ENCODE peak calls at places on chromosomes 13 and 19, in seven cellular contexts. One of them, this sample, is unnamed.

GRCh38 chr19:12720851-12721655 is 2.7 kb downstream of the TNPO2 start:
- DNase-seq in heart left ventricle: peak
- DNase-seq in breast epithelium: no peak
- DNase-seq in brain microvascular endothelial cell: no peak
- DNase-seq in Peyer's patch: no peak
- DNase-seq in endothelial cell of umbilical vein: no peak
- DNase-seq in GM23248: peak
- DNase-seq in this sample: peak

GRCh38 chr13:44974056-44974798 is 15.0 kb downstream of the NUFIP1 start:
- DNase-seq in endothelial cell of umbilical vein: peak
- DNase-seq in breast epithelium: no peak
- DNase-seq in heart left ventricle: peak
- DNase-seq in Peyer's patch: no peak
- DNase-seq in brain microvascular endothelial cell: peak
- DNase-seq in GM23248: peak
- DNase-seq in this sample: no peak

GRCh38 chr13:50713849-50714248 is 129.6 kb downstream of the DLEU7 start:
- DNase-seq in endothelial cell of umbilical vein: no peak
- DNase-seq in brain microvascular endothelial cell: peak
- DNase-seq in GM23248: peak
- DNase-seq in Peyer's patch: no peak
- DNase-seq in heart left ventricle: no peak
- DNase-seq in breast epithelium: no peak
- DNase-seq in this sample: no peak

GRCh38 chr19:7783991-7784421 is 21.0 kb downstream of the CLEC4M start:
- DNase-seq in breast epithelium: no peak
- DNase-seq in GM23248: peak
- DNase-seq in heart left ventricle: no peak
- DNase-seq in endothelial cell of umbilical vein: no peak
- DNase-seq in brain microvascular endothelial cell: peak
- DNase-seq in Peyer's patch: no peak
- DNase-seq in this sample: no peak

GRCh38 chr19:44903602-44904425 is 1.8 kb upstream of the APOE start:
- DNase-seq in breast epithelium: peak
- DNase-seq in endothelial cell of umbilical vein: peak
- DNase-seq in GM23248: peak
- DNase-seq in brain microvascular endothelial cell: peak
- DNase-seq in heart left ventricle: peak
- DNase-seq in Peyer's patch: peak
- DNase-seq in this sample: peak

GRCh38 chr19:42655748-42656147 is 61.0 kb upstream of the CEACAM8 start:
- DNase-seq in heart left ventricle: no peak
- DNase-seq in GM23248: peak
- DNase-seq in breast epithelium: peak
- DNase-seq in brain microvascular endothelial cell: no peak
- DNase-seq in Peyer's patch: no peak
- DNase-seq in endothelial cell of umbilical vein: no peak
- DNase-seq in this sample: no peak

GRCh38 chr13:113963376-113963775 is 10.5 kb downstream of the C13orf46 start:
- DNase-seq in breast epithelium: no peak
- DNase-seq in heart left ventricle: no peak
- DNase-seq in GM23248: no peak
- DNase-seq in endothelial cell of umbilical vein: no peak
- DNase-seq in Peyer's patch: no peak
- DNase-seq in brain microvascular endothelial cell: no peak
- DNase-seq in this sample: no peak

GRCh38 chr19:47545061-47545948 is 27.6 kb downstream of the ZNF541 start:
- DNase-seq in heart left ventricle: no peak
- DNase-seq in Peyer's patch: no peak
- DNase-seq in endothelial cell of umbilical vein: no peak
- DNase-seq in GM23248: no peak
- DNase-seq in brain microvascular endothelial cell: no peak
- DNase-seq in breast epithelium: no peak
- DNase-seq in this sample: no peak

GRCh38 chr19:45154064-45154827 is 6.5 kb downstream of the NKPD1 start:
- DNase-seq in breast epithelium: no peak
- DNase-seq in endothelial cell of umbilical vein: peak
- DNase-seq in brain microvascular endothelial cell: peak
- DNase-seq in heart left ventricle: no peak
- DNase-seq in GM23248: peak
- DNase-seq in Peyer's patch: no peak
- DNase-seq in this sample: no peak

GRCh38 chr19:50708179-50708879 is 11.3 kb downstream of the SHANK1 start:
- DNase-seq in GM23248: no peak
- DNase-seq in endothelial cell of umbilical vein: no peak
- DNase-seq in breast epithelium: no peak
- DNase-seq in Peyer's patch: no peak
- DNase-seq in heart left ventricle: no peak
- DNase-seq in brain microvascular endothelial cell: no peak
- DNase-seq in this sample: no peak

GRCh38 chr19:55095260-55096060 is 19.8 kb downstream of the EPS8L1 start:
- DNase-seq in Peyer's patch: no peak
- DNase-seq in breast epithelium: no peak
- DNase-seq in GM23248: no peak
- DNase-seq in heart left ventricle: no peak
- DNase-seq in brain microvascular endothelial cell: no peak
- DNase-seq in endothelial cell of umbilical vein: no peak
- DNase-seq in this sample: no peak

GRCh38 chr13:35475960-35476943 is at the start of gene MAB21L1:
- DNase-seq in breast epithelium: no peak
- DNase-seq in Peyer's patch: no peak
- DNase-seq in brain microvascular endothelial cell: peak
- DNase-seq in endothelial cell of umbilical vein: peak
- DNase-seq in heart left ventricle: no peak
- DNase-seq in GM23248: peak
- DNase-seq in this sample: no peak

GRCh38 chr19:14005381-14006084 is 587 bp downstream of the RFX1 start:
- DNase-seq in Peyer's patch: peak
- DNase-seq in endothelial cell of umbilical vein: peak
- DNase-seq in breast epithelium: peak
- DNase-seq in GM23248: peak
- DNase-seq in heart left ventricle: peak
- DNase-seq in brain microvascular endothelial cell: peak
- DNase-seq in this sample: peak

GRCh38 chr13:40384976-40385857 is 281.2 kb downstream of the FOXO1 start:
- DNase-seq in GM23248: no peak
- DNase-seq in Peyer's patch: no peak
- DNase-seq in endothelial cell of umbilical vein: no peak
- DNase-seq in brain microvascular endothelial cell: no peak
- DNase-seq in heart left ventricle: no peak
- DNase-seq in breast epithelium: no peak
- DNase-seq in this sample: no peak

GRCh38 chr13:45850020-45850613 is 1.4 kb downstream of the SIAH3 start:
- DNase-seq in Peyer's patch: no peak
- DNase-seq in GM23248: no peak
- DNase-seq in endothelial cell of umbilical vein: no peak
- DNase-seq in brain microvascular endothelial cell: no peak
- DNase-seq in breast epithelium: no peak
- DNase-seq in heart left ventricle: no peak
- DNase-seq in this sample: no peak

GRCh38 chr19:1853295-1854031 is 5.2 kb upstream of the REXO1 start:
- DNase-seq in Peyer's patch: peak
- DNase-seq in brain microvascular endothelial cell: peak
- DNase-seq in GM23248: peak
- DNase-seq in endothelial cell of umbilical vein: peak
- DNase-seq in breast epithelium: peak
- DNase-seq in heart left ventricle: peak
- DNase-seq in this sample: peak

GRCh38 chr19:18634612-18635290 is 2.1 kb upstream of the KLHL26 start:
- DNase-seq in breast epithelium: no peak
- DNase-seq in heart left ventricle: no peak
- DNase-seq in GM23248: peak
- DNase-seq in endothelial cell of umbilical vein: no peak
- DNase-seq in Peyer's patch: no peak
- DNase-seq in brain microvascular endothelial cell: no peak
- DNase-seq in this sample: no peak

GRCh38 chr19:7348587-7349230 is at the start of gene ARHGEF18:
- DNase-seq in breast epithelium: no peak
- DNase-seq in endothelial cell of umbilical vein: no peak
- DNase-seq in Peyer's patch: peak
- DNase-seq in brain microvascular endothelial cell: no peak
- DNase-seq in GM23248: no peak
- DNase-seq in heart left ventricle: peak
- DNase-seq in this sample: no peak

GRCh38 chr19:2726904-2727639 is 5.9 kb upstream of the DIRAS1 start:
- DNase-seq in GM23248: peak
- DNase-seq in heart left ventricle: no peak
- DNase-seq in breast epithelium: no peak
- DNase-seq in endothelial cell of umbilical vein: no peak
- DNase-seq in Peyer's patch: no peak
- DNase-seq in brain microvascular endothelial cell: no peak
- DNase-seq in this sample: no peak

GRCh38 chr19:19911150-19911549 is 10.4 kb downstream of the ZNF93 start:
- DNase-seq in Peyer's patch: no peak
- DNase-seq in GM23248: peak
- DNase-seq in endothelial cell of umbilical vein: no peak
- DNase-seq in brain microvascular endothelial cell: peak
- DNase-seq in breast epithelium: no peak
- DNase-seq in heart left ventricle: no peak
- DNase-seq in this sample: no peak

DNA sequence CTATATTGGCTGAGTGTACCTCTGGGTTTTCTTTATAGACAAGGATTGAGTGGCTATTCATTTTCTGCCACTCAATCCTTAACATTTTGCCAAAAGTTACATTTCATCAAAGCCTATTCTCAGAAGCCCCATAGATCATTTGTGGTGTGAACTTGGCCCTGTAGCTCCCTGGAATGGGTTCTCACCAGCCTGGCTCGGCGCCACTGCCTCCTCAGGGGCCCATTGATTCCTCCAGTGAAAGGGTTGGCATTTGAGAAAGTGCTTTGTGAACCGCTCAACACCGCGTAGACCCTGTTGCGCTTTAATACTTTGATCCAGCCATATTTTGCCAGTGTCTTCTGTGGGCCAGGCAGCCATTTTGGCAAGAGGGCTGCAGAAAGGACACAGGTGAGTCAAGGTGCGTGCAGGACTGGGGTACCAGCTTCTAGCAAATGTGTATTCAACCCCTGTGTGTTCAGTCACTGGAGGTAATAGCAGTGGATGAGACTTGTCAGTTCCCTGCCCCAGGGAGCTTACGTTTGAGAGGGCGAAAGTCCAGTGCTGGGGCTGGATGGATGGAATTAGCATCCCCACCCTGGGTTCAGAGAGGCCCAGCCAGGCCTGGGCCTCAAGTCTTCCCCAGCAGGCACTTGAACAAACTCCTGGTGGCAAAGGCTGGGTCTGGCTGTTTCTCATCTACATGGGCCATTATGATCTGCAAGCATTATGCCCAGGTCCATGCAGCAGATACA is 3.8 kb downstream of the RAB8A start:
- DNase-seq in brain microvascular endothelial cell: no peak
- DNase-seq in breast epithelium: no peak
- DNase-seq in endothelial cell of umbilical vein: no peak
- DNase-seq in GM23248: no peak
- DNase-seq in Peyer's patch: peak
- DNase-seq in heart left ventricle: no peak
- DNase-seq in this sample: peak
- H3K27ac ChIP-seq in brain microvascular endothelial cell: no peak
- H3K27ac ChIP-seq in breast epithelium: no peak
- H3K27ac ChIP-seq in endothelial cell of umbilical vein: no peak
- H3K27ac ChIP-seq in GM23248: no peak
- H3K27ac ChIP-seq in Peyer's patch: peak
- H3K27ac ChIP-seq in heart left ventricle: no peak
- H3K27ac ChIP-seq in this sample: peak

DNA sequence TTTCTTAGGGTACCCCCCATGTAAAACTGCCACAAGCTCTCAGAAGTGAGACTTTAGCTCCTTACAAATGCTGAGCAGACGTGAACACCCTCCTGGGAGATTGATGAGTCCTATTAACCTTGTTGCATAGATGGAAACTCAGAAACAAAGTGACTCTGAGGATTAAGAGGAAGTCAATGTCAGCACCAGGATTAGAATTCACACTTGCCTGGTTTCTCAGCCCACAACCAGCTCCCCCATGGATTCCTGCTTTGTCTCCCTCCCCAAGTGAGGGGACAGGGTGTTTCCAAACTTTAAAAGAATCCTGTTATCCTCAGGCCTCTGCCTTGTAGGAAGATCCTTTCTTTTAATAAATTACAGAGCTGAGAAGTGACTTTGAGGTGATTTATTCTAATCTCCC is 324.4 kb downstream of the NDFIP2 start:
- DNase-seq in GM23248: no peak
- DNase-seq in breast epithelium: no peak
- DNase-seq in endothelial cell of umbilical vein: no peak
- DNase-seq in brain microvascular endothelial cell: no peak
- DNase-seq in heart left ventricle: no peak
- DNase-seq in Peyer's patch: no peak
- DNase-seq in this sample: no peak
- H3K27ac ChIP-seq in GM23248: no peak
- H3K27ac ChIP-seq in breast epithelium: no peak
- H3K27ac ChIP-seq in endothelial cell of umbilical vein: no peak
- H3K27ac ChIP-seq in brain microvascular endothelial cell: no peak
- H3K27ac ChIP-seq in heart left ventricle: no peak
- H3K27ac ChIP-seq in Peyer's patch: no peak
- H3K27ac ChIP-seq in this sample: no peak

GRCh38 chr13:28337196-28338045 is 157.5 kb downstream of the FLT1 start:
- DNase-seq in brain microvascular endothelial cell: peak
- DNase-seq in endothelial cell of umbilical vein: peak
- DNase-seq in breast epithelium: no peak
- DNase-seq in Peyer's patch: no peak
- DNase-seq in GM23248: peak
- DNase-seq in heart left ventricle: peak
- DNase-seq in this sample: no peak
- H3K27ac ChIP-seq in brain microvascular endothelial cell: peak
- H3K27ac ChIP-seq in endothelial cell of umbilical vein: peak
- H3K27ac ChIP-seq in breast epithelium: no peak
- H3K27ac ChIP-seq in Peyer's patch: no peak
- H3K27ac ChIP-seq in GM23248: peak
- H3K27ac ChIP-seq in heart left ventricle: peak
- H3K27ac ChIP-seq in this sample: no peak

GRCh38 chr13:79988573-79988972 is 352.4 kb downstream of the SPRY2 start:
- DNase-seq in brain microvascular endothelial cell: peak
- DNase-seq in heart left ventricle: no peak
- DNase-seq in breast epithelium: no peak
- DNase-seq in GM23248: peak
- DNase-seq in Peyer's patch: peak
- DNase-seq in endothelial cell of umbilical vein: no peak
- DNase-seq in this sample: no peak

GRCh38 chr13:79987761-79988160 is 353.2 kb downstream of the SPRY2 start:
- DNase-seq in endothelial cell of umbilical vein: no peak
- DNase-seq in Peyer's patch: no peak
- DNase-seq in heart left ventricle: no peak
- DNase-seq in brain microvascular endothelial cell: no peak
- DNase-seq in breast epithelium: no peak
- DNase-seq in GM23248: peak
- DNase-seq in this sample: no peak

GRCh38 chr13:79987323-79987722 is 353.6 kb downstream of the SPRY2 start:
- DNase-seq in endothelial cell of umbilical vein: no peak
- DNase-seq in breast epithelium: no peak
- DNase-seq in Peyer's patch: no peak
- DNase-seq in heart left ventricle: no peak
- DNase-seq in brain microvascular endothelial cell: no peak
- DNase-seq in GM23248: peak
- DNase-seq in this sample: no peak

GRCh38 chr13:79989251-79989661 is 351.7 kb downstream of the SPRY2 start:
- DNase-seq in heart left ventricle: no peak
- DNase-seq in brain microvascular endothelial cell: no peak
- DNase-seq in endothelial cell of umbilical vein: no peak
- DNase-seq in GM23248: peak
- DNase-seq in Peyer's patch: no peak
- DNase-seq in breast epithelium: no peak
- DNase-seq in this sample: no peak

GRCh38 chr13:79986890-79987289 is 354.0 kb downstream of the SPRY2 start:
- DNase-seq in breast epithelium: no peak
- DNase-seq in heart left ventricle: no peak
- DNase-seq in GM23248: no peak
- DNase-seq in Peyer's patch: no peak
- DNase-seq in endothelial cell of umbilical vein: no peak
- DNase-seq in brain microvascular endothelial cell: no peak
- DNase-seq in this sample: no peak
- H3K27ac ChIP-seq in breast epithelium: no peak
- H3K27ac ChIP-seq in heart left ventricle: no peak
- H3K27ac ChIP-seq in GM23248: peak
- H3K27ac ChIP-seq in Peyer's patch: no peak
- H3K27ac ChIP-seq in endothelial cell of umbilical vein: no peak
- H3K27ac ChIP-seq in brain microvascular endothelial cell: no peak
- H3K27ac ChIP-seq in this sample: no peak